ENCODE peak calls at places on chromosome 14, in ten cellular contexts. C, M, I, B, U, R, G, O, F and S are unnamed samples.

GRCh38 chr14:50667491-50668007 is 557 bp downstream of the SAV1 start:
- DNase-seq in C (peak), M (peak), I (no peak), B (no peak), U (peak), R (peak), G (no peak), O (no peak), F (peak), S (peak)

GRCh38 chr14:76644875-76645518 is 116.3 kb upstream of the VASH1 start:
- DNase-seq in C (peak), M (no peak), I (no peak), B (peak), U (no peak), R (no peak), G (no peak), O (no peak), F (peak), S (no peak)

GRCh38 chr14:50333010-50333409 is 20.9 kb downstream of the DMAC2L start:
- DNase-seq in C (no peak), M (no peak), I (no peak), B (peak), U (no peak), R (peak), G (no peak), O (peak), F (peak), S (no peak)

GRCh38 chr14:21923820-21924219 is 250.2 kb upstream of the OR4E1 start:
- DNase-seq in C (no peak), M (no peak), I (no peak), B (no peak), U (peak), R (no peak), G (no peak), O (no peak), F (no peak), S (peak)

GRCh38 chr14:24279301-24280186 is 8.1 kb upstream of the RABGGTA start:
- DNase-seq in C (no peak), M (no peak), I (no peak), B (peak), U (no peak), R (no peak), G (no peak), O (no peak), F (no peak), S (peak)

GRCh38 chr14:70189678-70190077 is 927 bp upstream of the SLC8A3 start:
- DNase-seq in C (no peak), M (no peak), I (no peak), B (no peak), U (no peak), R (peak), G (no peak), O (no peak), F (no peak), S (no peak)

GRCh38 chr14:72812292-72812851 is 81.5 kb downstream of the DPF3 start:
- DNase-seq in C (no peak), M (no peak), I (no peak), B (no peak), U (no peak), R (peak), G (peak), O (peak), F (no peak), S (no peak)

GRCh38 chr14:39185256-39186049 is 10.4 kb downstream of the PNN start:
- DNase-seq in C (no peak), M (no peak), I (no peak), B (no peak), U (no peak), R (no peak), G (no peak), O (no peak), F (no peak), S (no peak)

GRCh38 chr14:70086685-70087379 is 101.9 kb downstream of the SLC8A3 start:
- DNase-seq in C (no peak), M (no peak), I (no peak), B (peak), U (peak), R (peak), G (no peak), O (peak), F (peak), S (no peak)

GRCh38 chr14:56812364-56813103 is 2.3 kb upstream of the OTX2 start:
- DNase-seq in C (no peak), M (no peak), I (no peak), B (no peak), U (no peak), R (no peak), G (no peak), O (no peak), F (no peak), S (no peak)
- H3K4me3 ChIP-seq in C (no peak), M (no peak), I (no peak), B (no peak), U (no peak), R (no peak), G (no peak), O (no peak), F (no peak), S (no peak)

GRCh38 chr14:32432813-32433538 is 103.9 kb downstream of the AKAP6 start:
- DNase-seq in C (no peak), M (no peak), I (no peak), B (no peak), U (peak), R (no peak), G (peak), O (no peak), F (no peak), S (no peak)
- H3K27ac ChIP-seq in C (no peak), M (no peak), I (no peak), B (no peak), U (peak), R (no peak), G (peak), O (no peak), F (no peak), S (no peak)

GRCh38 chr14:91264151-91265150 is 19.9 kb upstream of the GPR68 start:
- DNase-seq in C (no peak), M (no peak), I (no peak), B (peak), U (no peak), R (no peak), G (no peak), O (peak), F (peak), S (no peak)
- H3K4me3 ChIP-seq in C (peak), M (peak), I (peak), B (peak), U (no peak), R (peak), G (peak), O (peak), F (no peak), S (peak)

GRCh38 chr14:95300002-95300696 is 19.6 kb downstream of the CLMN start:
- DNase-seq in C (no peak), M (no peak), I (no peak), B (no peak), U (no peak), R (no peak), G (no peak), O (no peak), F (no peak), S (no peak)
- H3K27ac ChIP-seq in C (no peak), M (no peak), I (no peak), B (no peak), U (no peak), R (no peak), G (no peak), O (no peak), F (no peak), S (no peak)

GRCh38 chr14:89576132-89576923 is 159.3 kb upstream of the FOXN3 start:
- DNase-seq in C (no peak), M (no peak), I (no peak), B (no peak), U (no peak), R (no peak), G (no peak), O (no peak), F (no peak), S (no peak)
- H3K4me3 ChIP-seq in C (no peak), M (no peak), I (no peak), B (no peak), U (no peak), R (no peak), G (peak), O (no peak), F (no peak), S (no peak)

GRCh38 chr14:61406198-61406597 is 84.8 kb downstream of the PRKCH start:
- DNase-seq in C (peak), M (no peak), I (no peak), B (no peak), U (no peak), R (no peak), G (no peak), O (no peak), F (no peak), S (no peak)

GRCh38 chr14:61408498-61408897 is 87.1 kb downstream of the PRKCH start:
- DNase-seq in C (no peak), M (no peak), I (no peak), B (no peak), U (no peak), R (no peak), G (no peak), O (no peak), F (no peak), S (no peak)

GRCh38 chr14:61404637-61405036 is 83.3 kb downstream of the PRKCH start:
- DNase-seq in C (no peak), M (no peak), I (no peak), B (no peak), U (no peak), R (no peak), G (no peak), O (no peak), F (no peak), S (no peak)

GRCh38 chr14:61409782-61410181 is 88.4 kb downstream of the PRKCH start:
- DNase-seq in C (no peak), M (no peak), I (no peak), B (no peak), U (no peak), R (no peak), G (no peak), O (no peak), F (no peak), S (no peak)

GRCh38 chr14:61406670-61407069 is 85.3 kb downstream of the PRKCH start:
- DNase-seq in C (no peak), M (no peak), I (no peak), B (no peak), U (no peak), R (no peak), G (no peak), O (no peak), F (no peak), S (peak)
- H3K27ac ChIP-seq in C (no peak), M (no peak), I (no peak), B (no peak), U (no peak), R (peak), G (no peak), O (no peak), F (no peak), S (no peak)

GRCh38 chr14:71361874-71362273 is 454.6 kb downstream of the PCNX1 start:
- DNase-seq in C (no peak), M (no peak), I (no peak), B (no peak), U (no peak), R (no peak), G (no peak), O (no peak), F (no peak), S (no peak)

GRCh38 chr14:71365305-71365865 is 458.1 kb downstream of the PCNX1 start:
- DNase-seq in C (no peak), M (no peak), I (no peak), B (no peak), U (no peak), R (no peak), G (no peak), O (no peak), F (no peak), S (no peak)

GRCh38 chr14:71362920-71363584 is 455.8 kb downstream of the PCNX1 start:
- DNase-seq in C (no peak), M (no peak), I (no peak), B (peak), U (no peak), R (no peak), G (no peak), O (no peak), F (no peak), S (no peak)

GRCh38 chr14:71362282-71362681 is 455.0 kb downstream of the PCNX1 start:
- DNase-seq in C (no peak), M (no peak), I (no peak), B (no peak), U (no peak), R (no peak), G (no peak), O (no peak), F (no peak), S (no peak)

GRCh38 chr14:71363961-71364360 is 456.7 kb downstream of the PCNX1 start:
- DNase-seq in C (no peak), M (no peak), I (no peak), B (peak), U (no peak), R (no peak), G (no peak), O (no peak), F (no peak), S (no peak)
- H3K4me3 ChIP-seq in C (no peak), M (no peak), I (no peak), B (peak), U (no peak), R (no peak), G (peak), O (no peak), F (no peak), S (no peak)